ENCODE peak calls at places on chromosomes 12 and 14, in four cellular contexts. E is GM12878, K is K562, S is HepG2. M is an unnamed sample.
A peak's percentile ranks its signal among the peaks of the same experiment; 100 is the strongest.

GRCh38 chr12:111741235-111741812 is 25.4 kb upstream of the ALDH2 start:
- DNase-seq in E (no peak), K (peak; percentile 69), S (no peak), M (no peak)

GRCh38 chr12:118102609-118103008 is 1.2 kb downstream of the VSIG10 start:
- DNase-seq in E (no peak), K (no peak), S (no peak), M (no peak)

GRCh38 chr12:113474635-113475436 is 3.2 kb upstream of the LHX5 start:
- DNase-seq in E (no peak), K (no peak), S (no peak), M (no peak)

GRCh38 chr12:131290255-131290959 is 336.7 kb downstream of the ADGRD1 start:
- DNase-seq in E (no peak), K (no peak), S (no peak), M (no peak)

GRCh38 chr12:100753837-100754236 is 40.7 kb upstream of the ANO4 start:
- DNase-seq in E (no peak), K (no peak), S (no peak), M (no peak)

GRCh38 chr14:69346710-69347109 is 51.4 kb downstream of the ERH start:
- DNase-seq in E (no peak), K (peak; percentile 61), S (no peak), M (peak; percentile 78)

GRCh38 chr12:113143959-113144358 is 5.6 kb upstream of the CFAP73 start:
- DNase-seq in E (no peak), K (no peak), S (no peak), M (no peak)

GRCh38 chr14:56065621-56066295 is 52.5 kb upstream of the PELI2 start:
- DNase-seq in E (no peak), K (no peak), S (no peak), M (no peak)

GRCh38 chr12:34401659-34402227 is 379.4 kb downstream of the ALG10 start:
- DNase-seq in E (no peak), K (peak; percentile 1), S (no peak), M (peak; percentile 0)

GRCh38 chr12:54411398-54412241 is 7.4 kb downstream of the ITGA5 start:
- DNase-seq in E (no peak), K (peak; percentile 80), S (no peak), M (no peak)

GRCh38 chr12:75944097-75944904 is 87.3 kb downstream of the PHLDA1 start:
- DNase-seq in E (peak; percentile 54), K (no peak), S (peak; percentile 97), M (no peak)

GRCh38 chr14:21071225-21072041 is 1.3 kb downstream of the ARHGEF40 start:
- DNase-seq in E (peak; percentile 51), K (peak; percentile 58), S (peak; percentile 56), M (peak; percentile 79)

GRCh38 chr12:20214286-20214685 is 154.1 kb upstream of the PDE3A start:
- DNase-seq in E (no peak), K (no peak), S (no peak), M (no peak)

GRCh38 chr14:70934502-70935134 is 27.4 kb downstream of the PCNX1 start:
- DNase-seq in E (peak; percentile 34), K (no peak), S (peak; percentile 29), M (no peak)

GRCh38 chr14:23950411-23951135 is 3.0 kb upstream of the DHRS4 start:
- DNase-seq in E (no peak), K (no peak), S (no peak), M (no peak)

GRCh38 chr12:64352181-64352580 is 38.4 kb downstream of the C12orf56 start:
- DNase-seq in E (no peak), K (no peak), S (no peak), M (no peak)

GRCh38 chr12:24226745-24227350 is 277.4 kb upstream of the SOX5 start:
- DNase-seq in E (no peak), K (no peak), S (peak; percentile 1), M (no peak)

GRCh38 chr12:70908978-70909377 is 11.6 kb downstream of the PTPRR start:
- DNase-seq in E (no peak), K (no peak), S (no peak), M (no peak)

GRCh38 chr14:72523397-72524157 is 370.3 kb downstream of the DPF3 start:
- DNase-seq in E (no peak), K (no peak), S (no peak), M (no peak)

GRCh38 chr12:6570264-6570887 is 2.3 kb upstream of the NOP2 start:
- DNase-seq in E (no peak), K (peak; percentile 49), S (peak; percentile 63), M (peak; percentile 69)

GRCh38 chr14:52694761-52695480 is 437 bp downstream of the ERO1A start:
- DNase-seq in E (peak; percentile 60), K (peak; percentile 13), S (peak; percentile 25), M (peak; percentile 27)

GRCh38 chr12:6059860-6060565 is 64.5 kb downstream of the VWF start:
- DNase-seq in E (no peak), K (no peak), S (no peak), M (no peak)

GRCh38 chr12:78797201-78797931 is 67.2 kb upstream of the SYT1 start:
- DNase-seq in E (no peak), K (no peak), S (no peak), M (no peak)

GRCh38 chr12:114405449-114406271 is at the start of gene TBX5:
- DNase-seq in E (no peak), K (no peak), S (no peak), M (no peak)

GRCh38 chr14:38225946-38226345 is 18.2 kb downstream of the SSTR1 start:
- DNase-seq in E (no peak), K (no peak), S (no peak), M (no peak)

GRCh38 chr14:33618361-33619095 is 332.3 kb downstream of the EGLN3 start:
- DNase-seq in E (no peak), K (no peak), S (no peak), M (no peak)

GRCh38 chr14:90758959-90759358 is 57.3 kb downstream of the TTC7B start:
- DNase-seq in E (no peak), K (no peak), S (no peak), M (no peak)

GRCh38 chr12:25187781-25188180 is 7.2 kb downstream of the DNAI7 start:
- DNase-seq in E (no peak), K (no peak), S (no peak), M (no peak)

GRCh38 chr12:127629066-127629820 is 637.7 kb upstream of the TMEM132C start:
- DNase-seq in E (no peak), K (no peak), S (no peak), M (no peak)

GRCh38 chr12:49698619-49699545 is 8.3 kb downstream of the FMNL3 start:
- DNase-seq in E (peak; percentile 91), K (no peak), S (no peak), M (no peak)

GRCh38 chr14:92362781-92363235 is 39.8 kb downstream of the SLC24A4 start:
- DNase-seq in E (no peak), K (no peak), S (no peak), M (no peak)

GRCh38 chr14:65332141-65332871 is 80.2 kb upstream of the FUT8 start:
- DNase-seq in E (no peak), K (no peak), S (no peak), M (no peak)

GRCh38 chr14:101975231-101975630 is 10.9 kb downstream of the DYNC1H1 start:
- DNase-seq in E (no peak), K (no peak), S (no peak), M (no peak)

GRCh38 chr14:101973356-101973755 is 9.0 kb downstream of the DYNC1H1 start:
- DNase-seq in E (no peak), K (no peak), S (no peak), M (no peak)

GRCh38 chr14:101969480-101969879 is 5.1 kb downstream of the DYNC1H1 start:
- DNase-seq in E (no peak), K (no peak), S (no peak), M (no peak)

GRCh38 chr14:101970830-101971400 is 6.5 kb downstream of the DYNC1H1 start:
- DNase-seq in E (no peak), K (no peak), S (no peak), M (no peak)

GRCh38 chr14:101972126-101972785 is 7.9 kb downstream of the DYNC1H1 start:
- DNase-seq in E (no peak), K (peak; percentile 48), S (peak; percentile 90), M (peak; percentile 65)
- TF ChIP-seq FOXM1 in E (no peak), K (no peak), S (no peak), M (no peak)

GRCh38 chr12:94145231-94145979 is 3.0 kb upstream of the PLXNC1 start:
- DNase-seq in E (no peak), K (peak; percentile 26), S (no peak), M (no peak)

GRCh38 chr12:94148841-94149780 is 734 bp downstream of the PLXNC1 start:
- DNase-seq in E (no peak), K (no peak), S (no peak), M (peak; percentile 66)

GRCh38 chr12:94147991-94148840 is at the start of gene PLXNC1:
- DNase-seq in E (no peak), K (no peak), S (no peak), M (peak; percentile 59)

GRCh38 chr12:94146166-94146565 is 2.2 kb upstream of the PLXNC1 start:
- DNase-seq in E (no peak), K (no peak), S (no peak), M (no peak)

GRCh38 chr12:94147377-94147990 is 893 bp upstream of the PLXNC1 start:
- DNase-seq in E (no peak), K (no peak), S (no peak), M (no peak)
- TF ChIP-seq BHLHE40 in E (no peak), K (no peak), S (no peak), M (no peak)

GRCh38 chr14:101964297-101965144 is at the start of gene DYNC1H1:
- DNase-seq in E (peak; percentile 27), K (peak; percentile 89), S (peak; percentile 83), M (peak; percentile 92)
- TF ChIP-seq FOXK2 in E (no peak), K (no peak), S (no peak), M (no peak)

GRCh38 chr12:132445884-132446471 is 44.0 kb upstream of the FBRSL1 start:
- DNase-seq in E (no peak), K (peak; percentile 95), S (no peak), M (no peak)

GRCh38 chr12:132444283-132444682 is 45.7 kb upstream of the FBRSL1 start:
- DNase-seq in E (no peak), K (no peak), S (no peak), M (no peak)

GRCh38 chr12:132446535-132447326 is 43.2 kb upstream of the FBRSL1 start:
- DNase-seq in E (no peak), K (no peak), S (no peak), M (no peak)

GRCh38 chr12:132447327-132447720 is 42.6 kb upstream of the FBRSL1 start:
- DNase-seq in E (no peak), K (no peak), S (no peak), M (no peak)

DNA sequence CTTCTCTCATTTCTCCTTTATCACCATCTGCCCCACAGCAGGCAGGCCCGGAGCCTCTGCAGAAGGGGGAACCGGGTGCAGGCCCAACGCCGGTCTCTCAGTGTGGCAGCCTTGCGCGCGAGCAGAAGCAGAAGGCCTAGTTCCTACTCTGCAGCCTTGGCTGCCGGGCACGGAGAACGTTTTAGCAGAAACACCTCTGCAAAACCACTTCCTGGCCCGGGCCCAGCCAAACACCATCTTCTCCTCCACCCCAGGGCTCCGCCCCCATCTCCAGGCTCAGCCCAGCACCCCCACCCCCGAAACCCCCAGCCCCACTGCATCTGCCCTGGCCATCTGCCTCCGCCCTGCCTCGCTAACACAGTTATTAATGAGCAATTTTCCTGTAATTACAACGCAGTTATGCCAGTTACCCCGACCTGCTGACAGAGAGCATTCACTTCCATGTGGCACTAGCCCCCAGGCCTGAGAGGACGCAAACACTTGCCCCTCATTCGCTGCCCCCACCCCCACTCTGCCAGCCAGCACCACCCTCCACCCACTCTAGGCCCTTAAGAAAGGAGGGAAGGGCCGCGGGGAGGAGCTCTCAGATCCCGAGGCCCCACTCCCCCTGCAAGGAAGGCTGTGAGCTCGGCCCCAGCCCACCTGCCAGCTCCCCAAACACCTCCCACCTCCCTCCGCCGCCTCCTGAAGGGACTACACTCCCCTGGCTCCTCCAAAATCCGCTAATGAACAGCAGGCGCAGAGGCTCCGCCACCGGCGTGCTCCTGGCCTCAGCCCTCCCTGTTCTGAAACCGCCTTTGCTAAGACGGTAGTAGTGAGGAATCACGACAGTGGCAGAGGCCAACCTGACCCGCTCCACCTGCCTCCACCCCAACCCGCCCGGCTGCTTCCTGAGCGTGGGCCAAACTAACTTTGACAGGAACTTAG is 44.7 kb upstream of the FBRSL1 start:
- DNase-seq in E (no peak), K (peak; percentile 71), S (no peak), M (no peak)
- TF ChIP-seq FOXM1 in E (no peak), K (no peak), S (no peak), M (no peak)

M was measured in HEK293T.